ENCODE peak calls at places on chromosomes 3 and 15, in five cellular contexts. A is fibroblast of the aortic adventitia, K is iPS-NIHi11, R is AG09319, F is substantia nigra. X is an unnamed sample.
A peak's percentile ranks its signal among the peaks of the same experiment; 100 is the strongest.

GRCh38 chr3:156728267-156728985 is 54.0 kb downstream of the TIPARP start:
- DNase-seq in A (no peak), K (no peak), R (no peak), F (no peak), X (no peak)

GRCh38 chr15:60548101-60548500 is 69.2 kb upstream of the ICE2 start:
- DNase-seq in A (no peak), K (no peak), R (no peak), F (no peak), X (no peak)

GRCh38 chr15:89587955-89588354 is 12.7 kb downstream of the TICRR start:
- DNase-seq in A (peak; percentile 61), K (no peak), R (no peak), F (no peak), X (no peak)

GRCh38 chr3:67947808-67948508 is 293.5 kb upstream of the SUCLG2 start:
- DNase-seq in A (no peak), K (peak; percentile 27), R (no peak), F (no peak), X (no peak)

GRCh38 chr3:112813723-112814171 is 32.9 kb downstream of the CD200R1L start:
- DNase-seq in A (peak; percentile 80), K (no peak), R (no peak), F (no peak), X (no peak)

GRCh38 chr15:71443538-71443937 is 328.3 kb downstream of the THSD4 start:
- DNase-seq in A (peak; percentile 72), K (peak; percentile 49), R (peak; percentile 16), F (no peak), X (peak; percentile 52)

GRCh38 chr3:39541917-39542329 is 74.4 kb downstream of the MOBP start:
- DNase-seq in A (peak; percentile 52), K (no peak), R (no peak), F (no peak), X (no peak)

GRCh38 chr3:57048052-57048671 is 12.3 kb upstream of the SPATA12 start:
- DNase-seq in A (peak; percentile 99), K (no peak), R (peak; percentile 35), F (no peak), X (no peak)